ENCODE peak calls at places on chromosomes 5 and 9, in six cellular contexts. N is colonic mucosa; P is ovary; S is CD8-positive, alpha-beta memory T cell; Y is stomach; K is bronchial epithelial cell. A is an unnamed sample.

GRCh38 chr5:109721741-109722140 is 32.0 kb downstream of the MAN2A1 start:
- DNase-seq in P (no peak), K (no peak), S (no peak), Y (no peak), N (no peak), A (no peak)

GRCh38 chr5:145681686-145682085 is 153.5 kb downstream of the PRELID2 start:
- DNase-seq in N (peak), P (no peak), K (peak), Y (peak), S (no peak), A (no peak)

GRCh38 chr5:93578813-93579560 is 2.0 kb downstream of the NR2F1-AS1 start:
- DNase-seq in Y (no peak), S (no peak), P (peak), K (no peak), N (peak), A (no peak)

GRCh38 chr5:112684737-112685136 is 52.9 kb upstream of the APC start:
- DNase-seq in S (no peak), N (no peak), K (no peak), P (no peak), Y (no peak), A (no peak)

GRCh38 chr5:126461838-126462237 is 38.6 kb downstream of the GRAMD2B start:
- DNase-seq in K (no peak), Y (no peak), S (no peak), N (no peak), P (no peak), A (no peak)

GRCh38 chr5:55191165-55191564 is 18.2 kb upstream of the CDC20B start:
- DNase-seq in S (no peak), Y (no peak), N (no peak), P (no peak), K (peak), A (no peak)

GRCh38 chr9:101848485-101848919 is 110.1 kb upstream of the GRIN3A start:
- DNase-seq in K (no peak), N (peak), P (no peak), Y (no peak), S (no peak), A (no peak)

GRCh38 chr5:83877911-83878706 is 157.5 kb upstream of the HAPLN1 start:
- DNase-seq in Y (no peak), S (no peak), P (no peak), K (no peak), N (no peak), A (no peak)

GRCh38 chr9:129208191-129209091 is 30.4 kb upstream of the IER5L start:
- DNase-seq in S (no peak), P (no peak), Y (no peak), K (peak), N (no peak), A (no peak)

GRCh38 chr5:43401827-43402226 is 10.4 kb downstream of the CCL28 start:
- DNase-seq in N (no peak), S (no peak), Y (no peak), K (no peak), P (no peak), A (no peak)

GRCh38 chr5:38258319-38259061 is at the start of gene EGFLAM:
- DNase-seq in K (no peak), N (no peak), S (no peak), Y (no peak), P (peak), A (peak)

GRCh38 chr5:15598294-15598902 is 98.4 kb downstream of the FBXL7 start:
- DNase-seq in P (no peak), Y (no peak), K (peak), N (peak), S (no peak), A (no peak)

GRCh38 chr5:77082280-77082679 is 4.8 kb downstream of the ZBED3 start:
- DNase-seq in N (no peak), K (no peak), Y (no peak), P (no peak), S (no peak), A (no peak)

GRCh38 chr9:14400658-14400995 is 86.7 kb upstream of the NFIB start:
- DNase-seq in N (peak), S (no peak), P (no peak), K (peak), Y (peak), A (no peak)

GRCh38 chr5:68285857-68286611 is 70.5 kb downstream of the PIK3R1 start:
- DNase-seq in Y (no peak), K (peak), N (peak), P (no peak), S (no peak), A (no peak)

GRCh38 chr5:174491265-174491664 is 233.1 kb upstream of the MSX2 start:
- DNase-seq in S (no peak), P (no peak), Y (no peak), N (no peak), K (no peak), A (no peak)

GRCh38 chr9:114037961-114038723 is 40.0 kb downstream of the AMBP start:
- DNase-seq in P (no peak), N (peak), K (no peak), Y (no peak), S (no peak), A (no peak)

GRCh38 chr9:136805207-136805740 is 2.5 kb upstream of the RABL6 start:
- DNase-seq in K (no peak), S (no peak), N (no peak), P (peak), Y (no peak), A (no peak)

GRCh38 chr9:134502261-134503211 is 139.1 kb upstream of the COL5A1 start:
- DNase-seq in P (peak), S (no peak), K (peak), Y (peak), N (peak), A (peak)

GRCh38 chr5:36357391-36357790 is 55.7 kb upstream of the RANBP3L start:
- DNase-seq in S (no peak), N (no peak), Y (no peak), K (no peak), P (no peak), A (no peak)

GRCh38 chr5:68377733-68378132 is 162.2 kb downstream of the PIK3R1 start:
- DNase-seq in K (no peak), S (no peak), N (no peak), P (no peak), Y (no peak), A (no peak)

GRCh38 chr5:179430256-179431175 is 85.3 kb upstream of the ADAMTS2 start:
- DNase-seq in K (no peak), S (no peak), Y (no peak), N (no peak), P (peak), A (no peak)

GRCh38 chr5:170168797-170169196 is 63.1 kb downstream of the FOXI1 start:
- DNase-seq in S (no peak), N (no peak), K (no peak), P (no peak), Y (no peak), A (no peak)

GRCh38 chr9:38216572-38216971 is 147.5 kb upstream of the SHB start:
- DNase-seq in P (no peak), N (no peak), S (no peak), K (no peak), Y (no peak), A (no peak)

GRCh38 chr9:118305371-118305770 is 601.2 kb downstream of the TLR4 start:
- DNase-seq in Y (no peak), N (no peak), S (no peak), P (no peak), K (no peak), A (no peak)

GRCh38 chr5:59089767-59090166 is 506.9 kb downstream of the RAB3C start:
- DNase-seq in S (no peak), Y (no peak), K (no peak), N (no peak), P (no peak), A (no peak)

GRCh38 chr9:90702431-90702830 is 59.8 kb upstream of the DIRAS2 start:
- DNase-seq in N (no peak), Y (no peak), S (no peak), P (no peak), K (no peak), A (no peak)

GRCh38 chr9:83304686-83305085 is 233.5 kb downstream of the FRMD3 start:
- DNase-seq in K (no peak), N (peak), S (no peak), P (peak), Y (peak), A (no peak)

GRCh38 chr5:103218164-103218563 is 40.4 kb upstream of the MACIR start:
- DNase-seq in S (no peak), N (no peak), K (peak), Y (no peak), P (no peak), A (no peak)

GRCh38 chr9:83471223-83471622 is 67.0 kb downstream of the FRMD3 start:
- DNase-seq in K (no peak), N (no peak), P (no peak), S (no peak), Y (no peak), A (peak)

GRCh38 chr5:43895876-43896275 is 292.9 kb downstream of the NNT start:
- DNase-seq in N (no peak), S (no peak), K (no peak), P (no peak), Y (no peak), A (no peak)

GRCh38 chr9:70602364-70603019 is 188.0 kb upstream of the KLF9 start:
- DNase-seq in P (peak), Y (peak), N (peak), S (no peak), K (peak), A (no peak)

GRCh38 chr5:127813633-127814171 is 110.5 kb downstream of the CCDC192 start:
- DNase-seq in K (peak), Y (no peak), P (no peak), N (no peak), S (no peak), A (no peak)

GRCh38 chr5:55708732-55709131 is 3.4 kb downstream of the SLC38A9 start:
- DNase-seq in P (no peak), N (no peak), S (no peak), Y (no peak), K (peak), A (no peak)

DNA sequence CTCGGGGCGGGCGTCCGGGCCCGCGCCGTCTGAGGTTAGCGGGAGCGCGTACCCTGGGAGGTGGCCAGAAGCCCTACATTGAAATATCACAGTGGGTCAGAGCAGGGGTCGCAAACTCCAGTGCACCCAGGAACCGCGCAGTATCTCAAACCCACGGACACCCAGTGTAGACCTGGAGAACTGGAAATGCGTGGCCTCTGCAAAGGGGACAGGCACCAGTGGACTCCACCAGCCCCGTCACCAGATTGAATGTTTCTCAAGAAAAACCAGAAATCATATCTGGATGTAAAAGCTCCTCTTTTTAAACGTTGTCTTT is 117.6 kb upstream of the SMIM23 start:
- DNase-seq in P (no peak), K (no peak), N (no peak), S (no peak), Y (no peak), A (no peak)
- H3K4me3 ChIP-seq in P (no peak), K (no peak), N (no peak), S (no peak), Y (no peak), A (no peak)

DNA sequence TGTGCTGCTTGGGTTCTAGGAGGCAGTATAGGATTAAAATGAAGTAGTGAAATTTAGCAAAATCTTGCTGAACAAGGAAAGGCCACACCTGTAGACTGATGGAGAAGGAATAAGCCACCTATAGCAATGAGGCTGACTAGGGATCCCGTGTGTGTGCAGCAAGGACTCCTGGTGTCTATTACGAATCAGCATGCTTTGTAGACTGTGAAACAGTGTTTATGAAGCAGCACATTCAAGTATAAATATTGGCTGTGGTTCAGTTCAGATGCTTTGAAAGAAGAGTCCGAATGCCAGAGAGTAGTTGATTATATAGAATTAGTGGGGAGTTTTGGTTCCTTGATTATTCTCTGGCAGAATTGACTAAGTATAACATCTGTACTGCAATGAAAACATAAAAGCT is 41.8 kb downstream of the CAST start:
- DNase-seq in N (no peak), S (no peak), Y (no peak), K (no peak), P (no peak), A (no peak)
- H3K4me3 ChIP-seq in N (peak), S (peak), Y (peak), K (peak), P (no peak), A (peak)

DNA sequence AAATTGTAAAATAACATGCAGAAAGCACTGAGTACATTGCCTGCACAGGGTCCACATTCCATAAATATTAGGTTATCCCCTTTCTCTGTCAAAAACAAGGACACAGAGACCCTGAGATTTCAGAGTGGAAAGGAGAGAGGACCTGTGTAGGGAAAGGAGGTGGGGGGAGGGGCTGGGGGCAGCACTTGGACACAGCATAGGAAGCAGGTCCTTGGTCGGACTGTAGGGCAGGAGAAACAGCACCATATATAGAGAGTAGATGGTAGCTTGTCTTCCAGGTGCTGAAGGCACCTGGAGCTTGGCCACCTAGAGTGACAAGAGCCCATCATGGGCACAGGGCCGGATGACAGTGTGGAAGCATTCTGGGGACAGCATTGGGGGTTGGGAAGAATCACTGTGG is 2.4 kb downstream of the TPM2 start:
- DNase-seq in K (no peak), S (no peak), P (no peak), N (no peak), Y (no peak), A (no peak)
- H3K4me3 ChIP-seq in K (no peak), S (no peak), P (peak), N (peak), Y (peak), A (no peak)

GRCh38 chr5:95643152-95643551 is 3.4 kb upstream of the RFESD start:
- DNase-seq in P (no peak), S (no peak), Y (no peak), N (no peak), K (no peak), A (no peak)

GRCh38 chr5:95644351-95645042 is 2.1 kb upstream of the RFESD start:
- DNase-seq in S (no peak), P (no peak), K (peak), N (peak), Y (peak), A (no peak)

GRCh38 chr5:95647331-95647659 is 718 bp downstream of the RFESD start:
- DNase-seq in Y (no peak), N (no peak), S (no peak), K (no peak), P (no peak), A (no peak)

GRCh38 chr5:95646569-95647330 is at the start of gene RFESD:
- DNase-seq in S (peak), P (peak), N (peak), Y (peak), K (peak), A (peak)

DNA sequence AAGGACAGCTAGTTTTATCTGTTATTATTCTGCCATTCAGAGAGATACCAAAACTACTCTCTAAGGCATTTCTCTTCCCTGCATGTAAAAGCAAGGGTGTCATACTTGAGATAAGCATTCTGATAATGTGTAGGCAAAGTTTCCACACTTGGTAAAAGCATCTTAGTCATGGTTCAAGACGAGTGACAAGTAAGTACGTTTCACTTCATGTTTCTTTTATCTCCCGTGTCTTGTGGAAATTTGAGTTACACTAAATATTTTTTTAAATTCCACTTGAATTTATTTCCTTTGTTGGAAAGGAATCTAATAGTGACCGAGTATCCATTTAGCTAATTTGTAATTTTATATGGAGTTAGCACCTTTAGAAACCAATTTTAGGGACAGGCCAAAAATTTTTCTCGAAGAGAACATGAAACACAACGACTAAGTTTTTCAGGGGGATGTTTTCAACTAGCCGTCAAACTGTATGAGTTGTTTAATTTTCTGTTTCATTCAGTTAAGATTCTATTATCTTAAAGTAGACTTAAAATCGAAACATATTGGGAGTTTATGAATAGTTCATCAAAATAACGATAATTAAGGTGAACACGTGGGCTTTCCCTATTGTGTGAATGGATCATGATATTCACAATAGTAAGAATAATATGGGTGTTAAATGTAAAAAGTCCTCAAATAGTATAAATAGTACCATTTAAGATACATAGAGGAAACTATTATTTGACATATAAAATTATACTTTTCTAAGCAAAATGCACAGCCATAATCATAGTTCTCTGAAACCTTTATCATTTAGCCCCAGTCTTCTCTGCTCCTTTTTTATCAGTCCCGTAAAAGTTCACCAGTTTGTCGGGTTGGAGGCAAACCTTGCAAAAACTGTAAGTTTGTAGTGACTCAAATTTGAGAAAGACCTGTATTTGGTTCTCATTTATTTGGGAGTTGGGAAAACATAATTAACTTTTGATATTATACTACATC is 1.6 kb downstream of the RFESD start:
- DNase-seq in N (no peak), Y (no peak), P (no peak), K (peak), S (no peak), A (no peak)
- H3K4me3 ChIP-seq in N (no peak), Y (no peak), P (no peak), K (no peak), S (no peak), A (no peak)

GRCh38 chr5:177474094-177474493 is 660 bp upstream of the DBN1 start:
- DNase-seq in Y (no peak), S (no peak), P (no peak), K (no peak), N (no peak), A (no peak)
- H3K4me3 ChIP-seq in Y (peak), S (no peak), P (no peak), K (no peak), N (no peak), A (no peak)

DNA sequence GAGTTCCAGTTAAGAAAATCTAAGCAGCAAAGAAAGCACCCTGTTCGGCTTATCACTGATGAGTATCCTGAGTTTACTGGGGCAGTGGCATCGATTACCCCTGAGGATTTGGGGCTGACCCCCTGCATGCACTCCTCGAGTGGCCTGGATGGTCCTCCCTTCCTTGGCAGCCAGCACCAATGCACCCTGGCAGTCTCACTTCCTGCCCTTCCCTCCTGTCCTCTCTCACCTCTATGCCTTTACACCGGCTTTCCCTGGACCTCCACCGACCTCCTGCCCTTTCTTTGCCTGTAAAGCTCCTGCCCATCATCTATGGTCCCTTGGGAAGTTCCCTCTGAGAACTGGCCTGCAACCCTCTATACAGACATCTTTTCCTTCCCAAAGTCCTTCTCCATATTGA is 97.1 kb downstream of the TTLL11 start:
- DNase-seq in S (no peak), Y (no peak), P (no peak), K (no peak), N (no peak), A (no peak)
- H3K4me3 ChIP-seq in S (no peak), Y (no peak), P (no peak), K (no peak), N (no peak), A (no peak)

DNA sequence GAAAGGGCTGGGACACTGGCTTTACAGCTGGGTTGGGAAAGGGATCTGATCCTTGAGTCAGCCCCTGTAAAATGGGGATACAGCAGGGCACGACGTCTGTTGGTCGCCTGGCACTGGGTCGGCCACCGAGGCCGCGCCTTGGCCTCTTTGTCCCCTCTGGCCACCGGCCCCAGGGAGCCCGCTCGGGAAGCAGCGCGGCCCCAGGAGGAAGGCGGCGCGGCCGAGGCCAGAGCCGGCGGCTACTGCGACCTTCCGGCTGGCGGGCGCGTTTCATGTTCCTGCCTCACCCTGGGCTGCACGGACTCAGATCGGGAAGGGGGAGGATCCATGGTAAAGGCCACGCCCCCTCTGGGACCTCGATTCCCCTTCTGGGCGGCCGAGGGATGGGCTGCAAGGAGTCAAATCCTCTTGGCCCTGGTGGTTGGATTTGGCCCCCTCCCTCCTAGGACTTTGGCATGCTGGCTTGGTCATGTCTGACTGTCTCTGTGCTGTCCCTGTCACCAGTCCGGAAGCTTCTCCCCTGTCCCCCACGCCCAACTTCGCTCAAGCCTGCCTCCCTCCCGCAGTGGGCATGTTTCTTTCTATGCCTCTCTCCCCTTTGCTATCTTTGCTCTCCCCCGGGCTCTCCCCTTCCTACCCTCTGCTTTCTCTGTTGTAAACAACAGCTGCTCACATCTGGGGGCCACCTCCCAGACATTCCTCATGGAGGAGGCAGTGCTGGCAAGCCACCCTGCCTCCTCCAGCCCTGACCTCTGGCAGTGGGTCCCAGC is 25.8 kb downstream of the FPGS start:
- DNase-seq in N (peak), Y (peak), P (peak), S (no peak), K (peak), A (peak)
- H3K4me3 ChIP-seq in N (peak), Y (peak), P (peak), S (no peak), K (peak), A (peak)

A was measured in left lung.